ENCODE peak calls at places on chromosomes 5 and 9, in seven cellular contexts. E is A172; P is stimulated activated CD8-positive, alpha-beta memory T cell treated with anti-CD3 and anti-CD28 coated beads, Interleukin-12 subunit alpha, Interleukin-12 subunit beta, amount 100 ng/mL, for 4 hours; M is iPS-NIHi11; R is activated CD8-positive, alpha-beta memory T cell treated with anti-CD3 and anti-CD28 coated beads for 24 hours; J is NCI-H345; S is left ventricle myocardium inferior. X is an unnamed sample.

GRCh38 chr9:34010979-34011378 is 37.7 kb downstream of the UBAP2 start:
- DNase-seq in J (no peak), R (no peak), E (peak; percentile 5), M (no peak), P (no peak), S (no peak), X (no peak)

GRCh38 chr5:16313761-16314160 is 134.2 kb upstream of the MARCHF11 start:
- DNase-seq in S (no peak), R (no peak), J (peak; percentile 51), P (no peak), M (no peak), E (no peak), X (no peak)

GRCh38 chr5:138675998-138676397 is 77.2 kb upstream of the CTNNA1 start:
- DNase-seq in M (no peak), P (no peak), J (no peak), S (no peak), E (no peak), R (no peak), X (no peak)

GRCh38 chr5:39566891-39567290 is 142.1 kb upstream of the DAB2 start:
- DNase-seq in J (no peak), S (no peak), R (no peak), E (no peak), M (no peak), P (no peak), X (no peak)

GRCh38 chr5:57448287-57448686 is 34.3 kb downstream of the ACTBL2 start:
- DNase-seq in R (no peak), M (no peak), J (no peak), E (no peak), P (no peak), S (no peak), X (no peak)

GRCh38 chr5:157955541-157956172 is 96.7 kb upstream of the CLINT1 start:
- DNase-seq in E (no peak), M (no peak), S (no peak), P (no peak), R (no peak), J (no peak), X (no peak)

GRCh38 chr9:89605181-89606048 is 603 bp downstream of the GADD45G start:
- DNase-seq in J (peak; percentile 26), P (peak; percentile 47), S (peak; percentile 69), R (peak; percentile 82), M (peak; percentile 50), E (peak; percentile 55), X (no peak)

GRCh38 chr5:120062515-120062917 is 401.6 kb upstream of the PRR16 start:
- DNase-seq in S (no peak), R (no peak), J (no peak), M (no peak), P (no peak), E (peak; percentile 54), X (no peak)

GRCh38 chr5:74850016-74850415 is 16.2 kb downstream of the FAM169A start:
- DNase-seq in R (no peak), E (no peak), J (no peak), S (no peak), P (no peak), M (no peak), X (no peak)

GRCh38 chr9:4574657-4575243 is 84.5 kb downstream of the SLC1A1 start:
- DNase-seq in J (no peak), M (no peak), S (no peak), E (no peak), P (no peak), R (no peak), X (no peak)

GRCh38 chr5:169411016-169411788 is 110.3 kb upstream of the SLIT3 start:
- DNase-seq in M (no peak), R (no peak), P (no peak), J (no peak), S (no peak), E (no peak), X (no peak)

GRCh38 chr9:136728548-136729123 is 14.1 kb downstream of the LCN10 start:
- DNase-seq in M (peak; percentile 72), S (no peak), R (peak; percentile 80), J (no peak), P (no peak), E (no peak), X (no peak)

GRCh38 chr9:2765250-2765880 is 48.1 kb downstream of the KCNV2 start:
- DNase-seq in P (no peak), J (no peak), E (no peak), M (no peak), S (no peak), R (no peak), X (no peak)

GRCh38 chr9:115341401-115341800 is 223.4 kb upstream of the TNC start:
- DNase-seq in J (no peak), P (no peak), M (no peak), E (no peak), S (no peak), R (no peak), X (no peak)

GRCh38 chr5:54278031-54278830 is 32.1 kb downstream of the ARL15 start:
- DNase-seq in S (no peak), E (no peak), P (no peak), M (no peak), R (no peak), J (no peak), X (no peak)

GRCh38 chr9:23542927-23543326 is 283.1 kb downstream of the ELAVL2 start:
- DNase-seq in M (no peak), P (no peak), R (no peak), E (no peak), J (no peak), S (no peak), X (no peak)

GRCh38 chr5:50922942-50923767 is 256.7 kb downstream of the PARP8 start:
- DNase-seq in R (no peak), M (no peak), S (peak; percentile 27), P (no peak), J (no peak), E (no peak), X (no peak)

GRCh38 chr5:81965510-81965909 is 6.3 kb upstream of the ATG10 start:
- DNase-seq in S (no peak), P (no peak), R (no peak), E (no peak), M (no peak), J (no peak), X (no peak)

GRCh38 chr9:134318941-134319305 is 7.3 kb upstream of the RXRA start:
- DNase-seq in R (no peak), P (no peak), E (no peak), J (no peak), S (peak; percentile 5), M (no peak), X (no peak)

GRCh38 chr9:93902051-93902779 is 52.9 kb downstream of the BARX1 start:
- DNase-seq in P (no peak), E (no peak), J (no peak), S (no peak), M (no peak), R (peak; percentile 38), X (no peak)

GRCh38 chr5:32526815-32527214 is 58.5 kb upstream of the SUB1 start:
- DNase-seq in E (no peak), M (no peak), J (no peak), R (no peak), S (no peak), P (no peak), X (no peak)

GRCh38 chr9:88531920-88532319 is 3.1 kb upstream of the NXNL2 start:
- DNase-seq in J (no peak), S (no peak), R (no peak), E (peak; percentile 43), P (no peak), M (peak; percentile 49), X (no peak)

GRCh38 chr9:29564564-29564963 is 1991.3 kb upstream of the C9orf72 start:
- DNase-seq in S (no peak), E (peak; percentile 82), P (no peak), M (no peak), J (no peak), R (no peak), X (no peak)

GRCh38 chr5:1728846-1729245 is 70.8 kb downstream of the MRPL36 start:
- DNase-seq in P (no peak), J (no peak), M (no peak), S (no peak), E (no peak), R (peak; percentile 28), X (no peak)

GRCh38 chr9:105647595-105648349 is 14.5 kb upstream of the TAL2 start:
- DNase-seq in S (no peak), E (peak; percentile 87), J (peak; percentile 87), M (no peak), R (no peak), P (no peak), X (no peak)

GRCh38 chr5:131530706-131531331 is 104.2 kb downstream of the RAPGEF6 start:
- DNase-seq in S (no peak), R (no peak), E (no peak), M (no peak), P (no peak), J (peak; percentile 23), X (no peak)

GRCh38 chr5:39475055-39475454 is 50.3 kb upstream of the DAB2 start:
- DNase-seq in J (no peak), P (no peak), E (no peak), R (no peak), M (no peak), S (no peak), X (no peak)

GRCh38 chr9:134066923-134067851 is 639 bp downstream of the BRD3 start:
- DNase-seq in S (no peak), J (no peak), E (no peak), P (peak; percentile 28), M (peak; percentile 79), R (peak; percentile 73), X (no peak)

GRCh38 chr9:117153021-117153420 is 261.8 kb downstream of the ASTN2 start:
- DNase-seq in P (no peak), M (no peak), E (no peak), J (no peak), R (no peak), S (no peak), X (no peak)

GRCh38 chr5:133884525-133885311 is 83.7 kb downstream of the C5orf15 start:
- DNase-seq in S (no peak), R (no peak), P (no peak), J (no peak), E (no peak), M (no peak), X (no peak)

GRCh38 chr5:55427157-55427556 is 107.6 kb downstream of the PLPP1 start:
- DNase-seq in J (peak; percentile 28), P (no peak), R (no peak), M (no peak), S (no peak), E (peak; percentile 88), X (no peak)

GRCh38 chr5:67475489-67475888 is 278.9 kb upstream of the CD180 start:
- DNase-seq in R (no peak), S (no peak), M (no peak), J (no peak), E (no peak), P (no peak), X (no peak)

GRCh38 chr9:117718085-117718484 is 13.9 kb downstream of the TLR4 start:
- DNase-seq in P (no peak), J (no peak), M (no peak), E (peak; percentile 41), S (no peak), R (no peak), X (no peak)

GRCh38 chr9:71763752-71764332 is 4.5 kb downstream of the CEMIP2 start:
- DNase-seq in E (no peak), J (no peak), R (no peak), P (no peak), S (no peak), M (no peak), X (no peak)

GRCh38 chr9:117101003-117101402 is 313.9 kb downstream of the ASTN2 start:
- DNase-seq in E (no peak), J (no peak), P (no peak), M (no peak), R (no peak), S (no peak), X (no peak)

GRCh38 chr5:127442085-127442484 is 75.4 kb upstream of the PRRC1 start:
- DNase-seq in S (no peak), M (no peak), R (no peak), P (no peak), J (peak; percentile 1), E (peak; percentile 15), X (no peak)

GRCh38 chr5:82620957-82621600 is 342.9 kb upstream of the RPS23 start:
- DNase-seq in J (no peak), S (no peak), P (no peak), M (no peak), R (no peak), E (no peak), X (no peak)